ENCODE peak calls at places on chromosomes 11 and 22, in eight cellular contexts. L is MM.1S, O is GM23248, P is GM23338, E is mesenchymal stem cell, I is HCT116, Q is neuronal stem cell, A is PC-3. R is an unnamed sample. For H3K36me3, the result is how much of the 10 kb centered on the place peaks cover.

GRCh38 chr11:10604340-10604748 is 35.9 kb upstream of the LYVE1 start:
- DNase-seq in A (no peak), Q (no peak), O (peak), E (peak), P (no peak), L (no peak), I (no peak), R (peak)

GRCh38 chr22:46024136-46024840 is 47.3 kb upstream of the WNT7B start:
- DNase-seq in E (no peak), A (no peak), Q (no peak), L (no peak), P (no peak), O (no peak), I (no peak), R (no peak)

GRCh38 chr11:65829459-65829858 is 4.3 kb upstream of the SNX32 start:
- DNase-seq in A (no peak), P (no peak), E (no peak), Q (no peak), O (no peak), L (no peak), I (no peak), R (no peak)

GRCh38 chr22:50498322-50498861 is 9.1 kb downstream of the LMF2 start:
- DNase-seq in P (peak), L (peak), Q (peak), E (peak), I (peak), A (peak), O (peak), R (peak)

GRCh38 chr11:118295199-118295598 is 9.3 kb upstream of the CD3E start:
- DNase-seq in O (peak), A (no peak), P (peak), E (no peak), I (no peak), L (no peak), Q (no peak), R (no peak)

GRCh38 chr11:5153574-5154431 is 754 bp downstream of the OR52A1 start:
- DNase-seq in A (no peak), P (no peak), Q (no peak), I (no peak), L (no peak), O (no peak), E (no peak), R (no peak)

GRCh38 chr22:45341503-45341902 is 31.8 kb downstream of the FAM118A start:
- DNase-seq in P (no peak), A (no peak), I (no peak), E (no peak), Q (no peak), O (no peak), L (no peak), R (no peak)

GRCh38 chr22:40213478-40213877 is 35.8 kb downstream of the TNRC6B start:
- DNase-seq in L (no peak), I (no peak), E (no peak), Q (no peak), A (no peak), O (no peak), P (no peak), R (no peak)

GRCh38 chr22:20198527-20199319 is 47.9 kb upstream of the CCDC188 start:
- DNase-seq in O (no peak), P (no peak), E (no peak), A (peak), Q (no peak), L (no peak), I (no peak), R (peak)

GRCh38 chr11:9825315-9825714 is 161.4 kb downstream of the SWAP70 start:
- DNase-seq in E (peak), Q (no peak), O (peak), L (no peak), I (no peak), P (no peak), A (peak), R (no peak)

GRCh38 chr22:36028646-36029405 is at the start of gene RBFOX2:
- DNase-seq in A (peak), L (peak), P (peak), E (peak), I (peak), O (peak), Q (peak), R (peak)

GRCh38 chr22:27639180-27640086 is 162.1 kb downstream of the MN1 start:
- DNase-seq in E (no peak), Q (no peak), O (no peak), I (no peak), P (no peak), A (no peak), L (no peak), R (no peak)

GRCh38 chr11:103491777-103492176 is 382.6 kb downstream of the DYNC2H1 start:
- DNase-seq in A (peak), E (no peak), O (no peak), I (no peak), L (no peak), Q (no peak), P (peak), R (no peak)

GRCh38 chr11:116856423-116856822 is 19.0 kb upstream of the APOA1 start:
- DNase-seq in A (no peak), O (no peak), E (no peak), Q (no peak), L (no peak), P (no peak), I (no peak), R (no peak)

GRCh38 chr11:8298801-8299786 is 35.4 kb upstream of the LMO1 start:
- DNase-seq in A (no peak), O (no peak), Q (no peak), I (no peak), E (no peak), P (no peak), L (no peak), R (no peak)

GRCh38 chr11:117961896-117962295 is 24.3 kb upstream of the IL10RA start:
- DNase-seq in I (no peak), E (no peak), P (peak), L (no peak), A (no peak), O (no peak), Q (no peak), R (no peak)

GRCh38 chr11:1041471-1041870 is 5.0 kb upstream of the MUC6 start:
- DNase-seq in O (no peak), E (no peak), L (no peak), P (no peak), A (peak), I (no peak), Q (no peak), R (no peak)

GRCh38 chr11:282630-283360 is 4.6 kb downstream of the NLRP6 start:
- DNase-seq in I (no peak), L (no peak), A (no peak), O (no peak), E (no peak), P (no peak), Q (no peak), R (no peak)

GRCh38 chr11:119493712-119494111 is 70.7 kb upstream of the THY1 start:
- DNase-seq in I (no peak), Q (peak), A (peak), O (peak), P (peak), L (peak), E (peak), R (peak)

GRCh38 chr11:75141166-75141565 is 9.7 kb upstream of the SLCO2B1 start:
- DNase-seq in I (no peak), E (no peak), L (no peak), Q (no peak), O (no peak), P (no peak), A (no peak), R (no peak)

GRCh38 chr11:67507242-67507890 is 596 bp downstream of the CDK2AP2 start:
- DNase-seq in A (peak), O (peak), Q (no peak), I (peak), L (peak), E (no peak), P (peak), R (peak)

GRCh38 chr11:47186076-47186936 is at the start of gene PACSIN3:
- DNase-seq in E (peak), O (peak), Q (peak), P (peak), L (peak), A (peak), I (no peak), R (peak)

GRCh38 chr11:1674194-1674878 is 22.7 kb upstream of the KRTAP5-6 start:
- DNase-seq in A (no peak), Q (no peak), I (no peak), P (no peak), O (no peak), E (no peak), L (no peak), R (no peak)

GRCh38 chr11:109184376-109184775 is 237.6 kb upstream of the C11orf87 start:
- DNase-seq in E (no peak), P (no peak), I (no peak), A (no peak), O (no peak), Q (no peak), L (no peak), R (no peak)

GRCh38 chr11:17280494-17281127 is 4.1 kb downstream of the NUCB2 start:
- DNase-seq in O (no peak), I (no peak), L (no peak), P (no peak), E (no peak), Q (no peak), A (no peak), R (no peak)

GRCh38 chr22:37454857-37455686 is 27.8 kb upstream of the ELFN2 start:
- DNase-seq in Q (no peak), E (peak), P (no peak), A (peak), O (peak), I (peak), L (no peak), R (peak)

GRCh38 chr11:46351148-46351547 is 3.9 kb downstream of the DGKZ start:
- DNase-seq in I (no peak), O (no peak), P (no peak), A (no peak), E (no peak), L (no peak), Q (no peak), R (no peak)

GRCh38 chr11:69963533-69964246 is 114.4 kb upstream of the ANO1 start:
- DNase-seq in O (no peak), Q (no peak), P (peak), E (peak), I (no peak), L (no peak), A (peak), R (no peak)

GRCh38 chr11:83523676-83524075 is 237.5 kb upstream of the CCDC90B start:
- DNase-seq in O (no peak), P (peak), E (no peak), Q (no peak), I (no peak), A (no peak), L (no peak), R (no peak)

GRCh38 chr11:66958956-66959274 is 732 bp upstream of the PC start:
- DNase-seq in A (no peak), P (no peak), O (peak), L (no peak), E (no peak), Q (no peak), I (no peak), R (no peak)

GRCh38 chr22:41931701-41932269 is 5.2 kb upstream of the TNFRSF13C start:
- DNase-seq in L (no peak), P (no peak), Q (no peak), E (no peak), A (no peak), O (no peak), I (no peak), R (no peak)

GRCh38 chr11:10807629-10808552 is 835 bp downstream of the EIF4G2 start:
- DNase-seq in O (peak), A (peak), P (peak), E (peak), I (no peak), Q (peak), L (peak), R (peak)

GRCh38 chr11:9078113-9079041 is 13.0 kb downstream of the SCUBE2 start:
- DNase-seq in A (no peak), O (no peak), Q (no peak), E (peak), I (no peak), P (peak), L (no peak), R (no peak)

GRCh38 chr11:127003260-127003981 is 2.9 kb upstream of the KIRREL3 start:
- DNase-seq in P (peak), Q (peak), A (no peak), O (peak), I (no peak), L (peak), E (peak), R (peak)

GRCh38 chr11:117232022-117232878 is at the start of the genes PCSK7 and RNF214:
- DNase-seq in I (no peak), L (peak), E (peak), Q (peak), A (peak), P (peak), O (peak), R (peak)

GRCh38 chr22:17781319-17782031 is 7.2 kb upstream of the BID start:
- DNase-seq in L (peak), Q (no peak), O (peak), I (no peak), A (peak), P (no peak), E (peak), R (peak)

GRCh38 chr11:123665321-123665720 is 10.9 kb upstream of the SCN3B start:
- DNase-seq in Q (no peak), I (no peak), P (no peak), E (no peak), L (no peak), O (no peak), A (no peak), R (no peak)

GRCh38 chr11:71133946-71134345 is 118.4 kb downstream of the SHANK2 start:
- DNase-seq in I (no peak), P (no peak), O (no peak), L (no peak), Q (no peak), E (no peak), A (no peak), R (no peak)

GRCh38 chr22:46031066-46031465 is 54.1 kb upstream of the WNT7B start:
- DNase-seq in P (no peak), I (no peak), A (no peak), Q (no peak), E (no peak), L (no peak), O (no peak), R (no peak)

GRCh38 chr11:74662487-74663103 is 68.6 kb downstream of the CHRDL2 start:
- DNase-seq in O (no peak), L (no peak), I (no peak), A (no peak), Q (no peak), E (no peak), P (no peak), R (no peak)

DNA sequence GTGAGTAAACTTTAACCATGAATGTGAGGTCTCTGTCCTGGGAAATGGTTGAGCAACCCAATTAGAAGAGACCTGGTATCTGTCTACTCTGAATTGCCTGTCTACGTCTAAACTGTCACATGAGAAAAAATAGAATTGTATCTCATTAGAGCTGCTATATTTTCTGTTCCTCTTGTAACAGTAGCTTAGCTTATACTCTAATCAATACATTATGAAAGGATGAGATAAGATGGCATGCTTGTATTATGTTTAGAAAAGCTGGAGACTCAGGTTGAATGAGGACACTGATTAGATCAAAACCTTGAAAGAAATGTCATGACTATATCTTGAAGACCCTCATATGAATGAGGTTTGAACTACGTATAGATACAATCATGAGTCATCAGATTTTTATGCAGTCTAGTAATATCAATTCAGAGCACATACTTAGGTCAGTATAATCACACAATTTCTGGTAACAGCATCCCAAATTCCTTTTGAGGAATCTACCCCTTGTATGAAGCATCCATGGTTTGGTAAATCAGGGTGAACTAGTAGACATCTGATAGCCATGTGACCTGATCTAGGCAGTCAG is 561.5 kb upstream of the CHORDC1 start:
- DNase-seq in E (no peak), O (no peak), I (no peak), A (no peak), P (no peak), L (no peak), Q (no peak), R (no peak)
- H3K27ac ChIP-seq in E (no peak), O (no peak), I (no peak), A (no peak), P (no peak), L (no peak), Q (no peak), R (no peak)

DNA sequence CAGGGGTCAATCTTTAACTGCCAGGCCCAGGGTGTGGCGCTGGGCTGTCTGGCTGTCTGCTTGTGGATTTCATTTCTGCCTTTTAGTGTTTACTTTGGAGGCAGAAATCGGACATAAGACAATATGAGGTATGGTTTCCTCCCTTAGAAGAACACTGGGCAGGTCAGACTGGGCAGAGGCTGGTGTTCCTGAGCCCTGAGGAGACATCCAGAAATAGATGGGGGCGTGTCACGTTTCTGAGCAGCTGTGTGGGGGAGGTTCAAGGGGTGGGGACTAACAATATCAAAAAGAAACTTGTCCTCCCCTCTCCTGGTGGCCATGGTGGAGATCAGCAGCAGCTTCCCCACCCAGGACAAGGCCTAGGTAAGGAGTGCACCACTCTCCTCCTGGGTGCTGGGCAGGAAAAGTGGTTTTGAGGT is at the start of gene ART1:
- DNase-seq in I (peak), P (no peak), Q (no peak), L (peak), O (peak), E (no peak), A (peak), R (no peak)
- H2AFZ ChIP-seq in I (no peak), P (no peak), Q (no peak), L (no peak), O (no peak), E (no peak), A (no peak), R (no peak)

DNA sequence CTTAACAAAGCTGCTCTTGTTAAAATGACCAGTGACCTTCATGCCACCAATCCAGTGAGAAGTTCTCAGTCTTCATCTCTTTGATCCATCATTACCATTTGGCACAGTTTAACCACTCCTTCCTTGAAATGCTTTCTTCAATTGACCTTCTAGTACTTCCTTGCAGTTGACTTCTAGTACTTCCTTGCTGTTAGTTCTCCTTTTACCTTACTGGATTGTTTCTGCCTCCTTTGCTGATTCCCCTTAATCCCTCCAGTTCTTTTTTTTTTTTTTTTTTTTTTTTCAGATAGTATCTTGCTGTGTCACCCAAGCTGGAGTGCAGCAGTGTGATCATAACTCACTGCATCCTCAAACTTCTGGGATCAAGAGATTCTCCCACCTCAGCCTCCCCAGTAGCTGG is 66.0 kb upstream of the HORMAD2 start:
- DNase-seq in L (no peak), P (no peak), A (no peak), Q (no peak), E (no peak), O (no peak), I (no peak), R (no peak)
- H3K36me3 ChIP-seq in L (under half), P (under half), A (under half), Q (half or more), E (half or more), O (under half), I (under half), R (under half)

GRCh38 chr11:130063398-130063797 is 6.3 kb upstream of the APLP2 start:
- DNase-seq in O (no peak), I (no peak), E (no peak), A (no peak), P (no peak), L (no peak), Q (no peak), R (no peak)

GRCh38 chr11:130068986-130069683 is 559 bp upstream of the APLP2 start:
- DNase-seq in E (peak), Q (no peak), L (peak), A (peak), P (peak), O (peak), I (peak), R (peak)

GRCh38 chr11:130068546-130068985 is 1.1 kb upstream of the APLP2 start:
- DNase-seq in I (no peak), O (no peak), Q (no peak), L (no peak), A (no peak), E (no peak), P (peak), R (no peak)

GRCh38 chr11:130069684-130070108 is at the start of gene APLP2:
- DNase-seq in A (peak), E (peak), O (peak), I (peak), P (peak), L (peak), Q (peak), R (peak)

DNA sequence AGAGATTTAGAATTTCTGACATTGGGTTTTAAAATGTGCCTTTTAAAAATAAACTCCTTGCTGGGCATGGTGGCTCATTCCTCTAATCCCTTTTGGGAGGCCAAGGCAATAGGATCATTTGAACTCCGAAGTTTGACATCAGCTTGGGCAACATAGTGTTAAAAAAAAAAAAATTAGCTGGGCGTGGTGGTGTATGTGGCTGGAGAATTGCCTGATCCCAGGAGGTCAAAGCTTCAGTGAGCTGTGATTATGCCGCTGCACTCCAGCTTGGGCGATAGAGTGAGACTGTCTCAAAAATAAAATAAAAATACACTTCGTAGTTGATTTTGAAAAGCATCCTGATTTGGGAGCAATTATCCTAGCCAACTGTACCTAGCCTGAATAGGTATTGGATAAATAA is 3.4 kb upstream of the APLP2 start:
- DNase-seq in O (no peak), P (no peak), A (no peak), E (no peak), L (no peak), Q (no peak), I (no peak), R (no peak)
- H3K27ac ChIP-seq in O (no peak), P (no peak), A (no peak), E (no peak), L (no peak), Q (no peak), I (no peak), R (no peak)

DNA sequence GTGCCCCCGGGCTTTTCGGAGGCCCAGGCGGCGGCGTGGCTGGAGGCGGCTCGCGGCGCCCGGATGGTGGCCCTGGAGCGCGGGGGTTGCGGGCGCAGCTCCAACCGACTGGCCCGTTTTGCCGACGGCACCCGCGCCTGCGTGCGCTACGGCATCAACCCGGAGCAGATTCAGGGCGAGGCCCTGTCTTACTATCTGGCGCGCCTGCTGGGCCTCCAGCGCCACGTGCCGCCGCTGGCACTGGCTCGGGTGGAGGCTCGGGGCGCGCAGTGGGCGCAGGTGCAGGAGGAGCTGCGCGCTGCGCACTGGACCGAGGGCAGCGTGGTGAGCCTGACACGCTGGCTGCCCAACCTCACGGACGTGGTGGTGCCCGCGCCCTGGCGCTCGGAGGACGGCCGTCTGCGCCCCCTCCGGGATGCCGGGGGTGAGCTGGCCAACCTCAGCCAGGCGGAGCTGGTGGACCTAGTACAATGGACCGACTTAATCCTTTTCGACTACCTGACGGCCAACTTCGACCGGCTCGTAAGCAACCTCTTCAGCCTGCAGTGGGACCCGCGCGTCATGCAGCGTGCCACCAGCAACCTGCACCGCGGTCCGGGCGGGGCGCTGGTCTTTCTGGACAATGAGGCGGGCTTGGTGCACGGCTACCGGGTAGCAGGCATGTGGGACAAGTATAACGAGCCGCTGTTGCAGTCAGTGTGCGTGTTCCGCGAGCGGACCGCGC is 932 bp downstream of the FJX1 start:
- DNase-seq in E (peak), L (peak), A (peak), O (peak), I (no peak), P (peak), Q (peak), R (peak)
- H2AFZ ChIP-seq in E (peak), L (peak), A (no peak), O (peak), I (no peak), P (peak), Q (peak), R (peak)

R was measured in hepatocyte.